ENCODE peak calls at places on chromosome 15, in seven cellular contexts. One of them, this sample, is unnamed.

GRCh38 chr15:36313881-36314280 is 265.5 kb upstream of the CDIN1 start:
- DNase-seq in T-helper 1 cell: no peak
- DNase-seq in astrocyte of the spinal cord: no peak
- DNase-seq in renal cortical epithelial cell: no peak
- DNase-seq in dorsolateral prefrontal cortex: no peak
- DNase-seq in stimulated activated CD4-positive, alpha-beta T cell treated with anti-CD3 and anti-CD28 coated beads, Interleukin-2, amount 100 ng/mL, for 48 hours: no peak
- DNase-seq in IMR-90: no peak
- DNase-seq in this sample: no peak

GRCh38 chr15:89098281-89098680 is 10.0 kb downstream of the ABHD2 start:
- DNase-seq in stimulated activated CD4-positive, alpha-beta T cell treated with anti-CD3 and anti-CD28 coated beads, Interleukin-2, amount 100 ng/mL, for 48 hours: no peak
- DNase-seq in renal cortical epithelial cell: no peak
- DNase-seq in IMR-90: peak; percentile 40
- DNase-seq in astrocyte of the spinal cord: no peak
- DNase-seq in T-helper 1 cell: no peak
- DNase-seq in dorsolateral prefrontal cortex: no peak
- DNase-seq in this sample: no peak

GRCh38 chr15:29141206-29141907 is 128.3 kb downstream of the NSMCE3 start:
- DNase-seq in T-helper 1 cell: no peak
- DNase-seq in astrocyte of the spinal cord: no peak
- DNase-seq in dorsolateral prefrontal cortex: no peak
- DNase-seq in stimulated activated CD4-positive, alpha-beta T cell treated with anti-CD3 and anti-CD28 coated beads, Interleukin-2, amount 100 ng/mL, for 48 hours: no peak
- DNase-seq in IMR-90: no peak
- DNase-seq in renal cortical epithelial cell: peak; percentile 18
- DNase-seq in this sample: no peak

GRCh38 chr15:101124731-101125558 is 126.9 kb downstream of the CHSY1 start:
- DNase-seq in dorsolateral prefrontal cortex: no peak
- DNase-seq in IMR-90: peak; percentile 99
- DNase-seq in renal cortical epithelial cell: no peak
- DNase-seq in astrocyte of the spinal cord: peak; percentile 97
- DNase-seq in stimulated activated CD4-positive, alpha-beta T cell treated with anti-CD3 and anti-CD28 coated beads, Interleukin-2, amount 100 ng/mL, for 48 hours: no peak
- DNase-seq in T-helper 1 cell: no peak
- DNase-seq in this sample: no peak

GRCh38 chr15:98609144-98609852 is 39.0 kb upstream of the IGF1R start:
- DNase-seq in renal cortical epithelial cell: peak; percentile 84
- DNase-seq in stimulated activated CD4-positive, alpha-beta T cell treated with anti-CD3 and anti-CD28 coated beads, Interleukin-2, amount 100 ng/mL, for 48 hours: no peak
- DNase-seq in T-helper 1 cell: no peak
- DNase-seq in dorsolateral prefrontal cortex: no peak
- DNase-seq in IMR-90: peak; percentile 40
- DNase-seq in astrocyte of the spinal cord: peak; percentile 49
- DNase-seq in this sample: no peak

GRCh38 chr15:58505581-58505980 is 73.8 kb downstream of the LIPC start:
- DNase-seq in stimulated activated CD4-positive, alpha-beta T cell treated with anti-CD3 and anti-CD28 coated beads, Interleukin-2, amount 100 ng/mL, for 48 hours: no peak
- DNase-seq in renal cortical epithelial cell: no peak
- DNase-seq in T-helper 1 cell: no peak
- DNase-seq in astrocyte of the spinal cord: no peak
- DNase-seq in IMR-90: peak; percentile 39
- DNase-seq in dorsolateral prefrontal cortex: no peak
- DNase-seq in this sample: no peak

GRCh38 chr15:40501487-40501886 is 30.7 kb downstream of the CHST14 start:
- DNase-seq in dorsolateral prefrontal cortex: no peak
- DNase-seq in astrocyte of the spinal cord: no peak
- DNase-seq in stimulated activated CD4-positive, alpha-beta T cell treated with anti-CD3 and anti-CD28 coated beads, Interleukin-2, amount 100 ng/mL, for 48 hours: no peak
- DNase-seq in renal cortical epithelial cell: no peak
- DNase-seq in T-helper 1 cell: no peak
- DNase-seq in IMR-90: no peak
- DNase-seq in this sample: no peak

GRCh38 chr15:67812232-67812631 is 13.1 kb upstream of the SKOR1 start:
- DNase-seq in dorsolateral prefrontal cortex: no peak
- DNase-seq in renal cortical epithelial cell: no peak
- DNase-seq in IMR-90: no peak
- DNase-seq in stimulated activated CD4-positive, alpha-beta T cell treated with anti-CD3 and anti-CD28 coated beads, Interleukin-2, amount 100 ng/mL, for 48 hours: no peak
- DNase-seq in T-helper 1 cell: no peak
- DNase-seq in astrocyte of the spinal cord: no peak
- DNase-seq in this sample: no peak

GRCh38 chr15:33859992-33860545 is 108.2 kb upstream of the CHRM5 start:
- DNase-seq in dorsolateral prefrontal cortex: no peak
- DNase-seq in renal cortical epithelial cell: no peak
- DNase-seq in IMR-90: no peak
- DNase-seq in stimulated activated CD4-positive, alpha-beta T cell treated with anti-CD3 and anti-CD28 coated beads, Interleukin-2, amount 100 ng/mL, for 48 hours: no peak
- DNase-seq in T-helper 1 cell: no peak
- DNase-seq in astrocyte of the spinal cord: no peak
- DNase-seq in this sample: no peak

GRCh38 chr15:51758645-51759044 is 7.2 kb downstream of the TMOD2 start:
- DNase-seq in IMR-90: peak; percentile 89
- DNase-seq in astrocyte of the spinal cord: peak; percentile 34
- DNase-seq in T-helper 1 cell: no peak
- DNase-seq in dorsolateral prefrontal cortex: peak; percentile 60
- DNase-seq in renal cortical epithelial cell: no peak
- DNase-seq in stimulated activated CD4-positive, alpha-beta T cell treated with anti-CD3 and anti-CD28 coated beads, Interleukin-2, amount 100 ng/mL, for 48 hours: no peak
- DNase-seq in this sample: peak; percentile 81

GRCh38 chr15:59484399-59484798 is 46.4 kb downstream of the FAM81A start:
- DNase-seq in T-helper 1 cell: no peak
- DNase-seq in IMR-90: no peak
- DNase-seq in renal cortical epithelial cell: no peak
- DNase-seq in stimulated activated CD4-positive, alpha-beta T cell treated with anti-CD3 and anti-CD28 coated beads, Interleukin-2, amount 100 ng/mL, for 48 hours: no peak
- DNase-seq in astrocyte of the spinal cord: no peak
- DNase-seq in dorsolateral prefrontal cortex: no peak
- DNase-seq in this sample: no peak

GRCh38 chr15:49847937-49848823 is 227.3 kb downstream of the DTWD1 start:
- DNase-seq in astrocyte of the spinal cord: peak; percentile 98
- DNase-seq in T-helper 1 cell: no peak
- DNase-seq in renal cortical epithelial cell: no peak
- DNase-seq in IMR-90: peak; percentile 99
- DNase-seq in stimulated activated CD4-positive, alpha-beta T cell treated with anti-CD3 and anti-CD28 coated beads, Interleukin-2, amount 100 ng/mL, for 48 hours: no peak
- DNase-seq in dorsolateral prefrontal cortex: no peak
- DNase-seq in this sample: no peak

GRCh38 chr15:44593042-44593736 is 56.2 kb downstream of the EIF3J start:
- DNase-seq in T-helper 1 cell: no peak
- DNase-seq in astrocyte of the spinal cord: peak; percentile 28
- DNase-seq in dorsolateral prefrontal cortex: no peak
- DNase-seq in stimulated activated CD4-positive, alpha-beta T cell treated with anti-CD3 and anti-CD28 coated beads, Interleukin-2, amount 100 ng/mL, for 48 hours: no peak
- DNase-seq in IMR-90: no peak
- DNase-seq in renal cortical epithelial cell: peak; percentile 14
- DNase-seq in this sample: no peak

GRCh38 chr15:57327985-57328471 is 48.3 kb upstream of the CGNL1 start:
- DNase-seq in T-helper 1 cell: no peak
- DNase-seq in astrocyte of the spinal cord: peak; percentile 92
- DNase-seq in dorsolateral prefrontal cortex: no peak
- DNase-seq in stimulated activated CD4-positive, alpha-beta T cell treated with anti-CD3 and anti-CD28 coated beads, Interleukin-2, amount 100 ng/mL, for 48 hours: no peak
- DNase-seq in renal cortical epithelial cell: peak; percentile 33
- DNase-seq in IMR-90: peak; percentile 99
- DNase-seq in this sample: no peak

GRCh38 chr15:63498815-63499549 is 5.4 kb upstream of the USP3 start:
- DNase-seq in stimulated activated CD4-positive, alpha-beta T cell treated with anti-CD3 and anti-CD28 coated beads, Interleukin-2, amount 100 ng/mL, for 48 hours: no peak
- DNase-seq in T-helper 1 cell: no peak
- DNase-seq in astrocyte of the spinal cord: no peak
- DNase-seq in renal cortical epithelial cell: no peak
- DNase-seq in dorsolateral prefrontal cortex: no peak
- DNase-seq in IMR-90: no peak
- DNase-seq in this sample: no peak

GRCh38 chr15:57684491-57685184 is 21.9 kb upstream of the POLR2M start:
- DNase-seq in IMR-90: no peak
- DNase-seq in dorsolateral prefrontal cortex: no peak
- DNase-seq in T-helper 1 cell: no peak
- DNase-seq in stimulated activated CD4-positive, alpha-beta T cell treated with anti-CD3 and anti-CD28 coated beads, Interleukin-2, amount 100 ng/mL, for 48 hours: no peak
- DNase-seq in renal cortical epithelial cell: no peak
- DNase-seq in astrocyte of the spinal cord: no peak
- DNase-seq in this sample: no peak

GRCh38 chr15:60003243-60004018 is 680 bp upstream of the FOXB1 start:
- DNase-seq in stimulated activated CD4-positive, alpha-beta T cell treated with anti-CD3 and anti-CD28 coated beads, Interleukin-2, amount 100 ng/mL, for 48 hours: no peak
- DNase-seq in renal cortical epithelial cell: no peak
- DNase-seq in T-helper 1 cell: no peak
- DNase-seq in dorsolateral prefrontal cortex: no peak
- DNase-seq in astrocyte of the spinal cord: no peak
- DNase-seq in IMR-90: no peak
- DNase-seq in this sample: no peak